ENCODE peak calls at places on chromosomes 12 and 14, in five cellular contexts. One of them, this sample, is unnamed. For H3K4me1, the result is how much of the 10 kb centered on the place peaks cover.

GRCh38 chr12:11877869-11878780 is 192.6 kb upstream of the BCL2L14 start:
- DNase-seq in GM23248: peak
- DNase-seq in neuronal stem cell: no peak
- DNase-seq in breast epithelium: peak
- DNase-seq in small intestine: peak
- DNase-seq in this sample: no peak

GRCh38 chr12:32025906-32026305 is 66.7 kb downstream of the RESF1 start:
- DNase-seq in GM23248: no peak
- DNase-seq in small intestine: peak
- DNase-seq in breast epithelium: no peak
- DNase-seq in neuronal stem cell: no peak
- DNase-seq in this sample: no peak

GRCh38 chr14:76844223-76844622 is 18.0 kb downstream of the LRRC74A start:
- DNase-seq in small intestine: no peak
- DNase-seq in neuronal stem cell: no peak
- DNase-seq in breast epithelium: peak
- DNase-seq in GM23248: peak
- DNase-seq in this sample: peak

GRCh38 chr12:64178122-64178521 is 44.0 kb downstream of the KICS2 start:
- DNase-seq in neuronal stem cell: no peak
- DNase-seq in small intestine: no peak
- DNase-seq in breast epithelium: no peak
- DNase-seq in GM23248: peak
- DNase-seq in this sample: no peak

GRCh38 chr14:53779301-53779700 is 177.3 kb downstream of the BMP4 start:
- DNase-seq in breast epithelium: no peak
- DNase-seq in GM23248: no peak
- DNase-seq in small intestine: no peak
- DNase-seq in neuronal stem cell: no peak
- DNase-seq in this sample: no peak

GRCh38 chr14:54730156-54730961 is 163.4 kb downstream of the SAMD4A start:
- DNase-seq in breast epithelium: no peak
- DNase-seq in neuronal stem cell: no peak
- DNase-seq in small intestine: peak
- DNase-seq in GM23248: peak
- DNase-seq in this sample: no peak

GRCh38 chr14:103692871-103693270 is 22.4 kb downstream of the XRCC3 start:
- DNase-seq in breast epithelium: no peak
- DNase-seq in GM23248: no peak
- DNase-seq in small intestine: no peak
- DNase-seq in neuronal stem cell: no peak
- DNase-seq in this sample: no peak

GRCh38 chr12:93245543-93245942 is 132.2 kb upstream of the NUDT4 start:
- DNase-seq in breast epithelium: no peak
- DNase-seq in neuronal stem cell: no peak
- DNase-seq in GM23248: no peak
- DNase-seq in small intestine: peak
- DNase-seq in this sample: no peak

GRCh38 chr12:71158361-71158882 is 623 bp upstream of the TSPAN8 start:
- DNase-seq in neuronal stem cell: no peak
- DNase-seq in breast epithelium: no peak
- DNase-seq in small intestine: peak
- DNase-seq in GM23248: no peak
- DNase-seq in this sample: no peak

GRCh38 chr12:14048949-14049545 is 67.6 kb upstream of the GRIN2B start:
- DNase-seq in neuronal stem cell: no peak
- DNase-seq in small intestine: no peak
- DNase-seq in GM23248: no peak
- DNase-seq in breast epithelium: no peak
- DNase-seq in this sample: no peak

GRCh38 chr12:115640929-115641328 is 636.6 kb downstream of the MED13L start:
- DNase-seq in neuronal stem cell: no peak
- DNase-seq in small intestine: no peak
- DNase-seq in breast epithelium: no peak
- DNase-seq in GM23248: peak
- DNase-seq in this sample: no peak

GRCh38 chr12:123532021-123532420 is 1.5 kb downstream of the RILPL1 start:
- DNase-seq in neuronal stem cell: no peak
- DNase-seq in GM23248: peak
- DNase-seq in small intestine: no peak
- DNase-seq in breast epithelium: no peak
- DNase-seq in this sample: no peak

GRCh38 chr12:122022393-122023338 is 982 bp downstream of the BCL7A start:
- DNase-seq in neuronal stem cell: no peak
- DNase-seq in small intestine: no peak
- DNase-seq in GM23248: peak
- DNase-seq in breast epithelium: no peak
- DNase-seq in this sample: no peak

GRCh38 chr12:60522684-60523083 is 926.9 kb downstream of the SLC16A7 start:
- DNase-seq in breast epithelium: no peak
- DNase-seq in neuronal stem cell: no peak
- DNase-seq in GM23248: no peak
- DNase-seq in small intestine: no peak
- DNase-seq in this sample: no peak

GRCh38 chr12:59403259-59403932 is 192.4 kb upstream of the SLC16A7 start:
- DNase-seq in small intestine: peak
- DNase-seq in breast epithelium: peak
- DNase-seq in GM23248: peak
- DNase-seq in neuronal stem cell: peak
- DNase-seq in this sample: peak

GRCh38 chr14:28576523-28576922 is 190.1 kb upstream of the FOXG1 start:
- DNase-seq in breast epithelium: no peak
- DNase-seq in small intestine: no peak
- DNase-seq in neuronal stem cell: no peak
- DNase-seq in GM23248: no peak
- DNase-seq in this sample: no peak

GRCh38 chr14:59363545-59364226 is 101.5 kb downstream of the GPR135 start:
- DNase-seq in small intestine: no peak
- DNase-seq in neuronal stem cell: no peak
- DNase-seq in breast epithelium: no peak
- DNase-seq in GM23248: peak
- DNase-seq in this sample: no peak

GRCh38 chr14:59358774-59359173 is 106.4 kb downstream of the GPR135 start:
- DNase-seq in small intestine: peak
- DNase-seq in GM23248: no peak
- DNase-seq in breast epithelium: no peak
- DNase-seq in neuronal stem cell: no peak
- DNase-seq in this sample: no peak

GRCh38 chr14:59362533-59362932 is 102.6 kb downstream of the GPR135 start:
- DNase-seq in neuronal stem cell: no peak
- DNase-seq in breast epithelium: no peak
- DNase-seq in GM23248: peak
- DNase-seq in small intestine: peak
- DNase-seq in this sample: no peak

GRCh38 chr14:59359451-59360124 is 105.6 kb downstream of the GPR135 start:
- DNase-seq in neuronal stem cell: no peak
- DNase-seq in GM23248: peak
- DNase-seq in small intestine: no peak
- DNase-seq in breast epithelium: no peak
- DNase-seq in this sample: no peak

DNA sequence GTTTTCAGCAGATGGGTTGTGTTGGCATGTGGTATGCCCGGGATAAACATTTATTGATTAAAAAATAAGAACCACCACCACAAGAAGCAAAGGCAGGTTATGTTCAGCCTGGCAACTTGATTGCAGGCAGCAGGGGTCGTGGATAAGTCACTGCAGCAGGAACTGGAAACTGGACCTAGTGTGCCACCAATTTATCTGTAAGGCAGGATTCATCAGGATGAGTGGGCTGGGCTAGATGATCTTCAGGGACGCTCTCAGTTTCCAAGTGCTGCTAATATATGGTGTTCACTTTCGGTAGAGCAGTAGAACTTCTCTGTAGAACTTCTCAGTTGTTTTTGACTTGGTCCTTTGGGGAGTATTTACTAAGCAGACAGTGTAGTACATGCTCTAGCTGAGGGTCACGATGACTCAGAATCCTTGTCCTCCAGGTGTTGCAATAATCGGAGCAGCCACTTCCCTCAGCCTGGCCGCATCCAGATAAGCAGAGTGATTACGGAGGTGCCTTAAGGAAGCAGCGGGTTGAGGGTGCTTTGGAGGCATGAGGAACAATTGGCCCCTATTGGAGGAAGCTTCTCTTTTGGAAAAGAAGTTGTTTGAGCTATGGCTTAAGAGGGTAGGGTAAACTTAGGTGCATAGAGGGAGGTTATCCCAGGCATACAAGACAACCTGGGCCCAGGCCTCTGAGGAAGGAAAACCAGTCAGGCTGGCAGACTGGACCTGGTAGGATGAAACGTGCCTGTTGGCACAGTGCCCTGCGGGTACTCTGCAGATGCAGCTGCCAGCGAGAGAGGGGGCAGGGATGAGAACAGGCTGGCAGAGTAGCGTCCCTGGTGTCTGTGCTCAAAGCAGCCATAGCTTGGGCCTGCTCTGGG is 104.0 kb downstream of the GPR135 start:
- DNase-seq in breast epithelium: peak
- DNase-seq in GM23248: peak
- DNase-seq in small intestine: peak
- DNase-seq in neuronal stem cell: no peak
- DNase-seq in this sample: no peak
- H3K4me1 ChIP-seq in breast epithelium: under half
- H3K4me1 ChIP-seq in GM23248: half or more
- H3K4me1 ChIP-seq in small intestine: under half
- H3K4me1 ChIP-seq in neuronal stem cell: under half
- H3K4me1 ChIP-seq in this sample: under half

GRCh38 chr14:65277027-65277426 is 135.5 kb upstream of the FUT8 start:
- DNase-seq in breast epithelium: no peak
- DNase-seq in small intestine: no peak
- DNase-seq in neuronal stem cell: no peak
- DNase-seq in GM23248: peak
- DNase-seq in this sample: no peak
- H3K27ac ChIP-seq in breast epithelium: no peak
- H3K27ac ChIP-seq in small intestine: no peak
- H3K27ac ChIP-seq in neuronal stem cell: peak
- H3K27ac ChIP-seq in GM23248: peak
- H3K27ac ChIP-seq in this sample: no peak

DNA sequence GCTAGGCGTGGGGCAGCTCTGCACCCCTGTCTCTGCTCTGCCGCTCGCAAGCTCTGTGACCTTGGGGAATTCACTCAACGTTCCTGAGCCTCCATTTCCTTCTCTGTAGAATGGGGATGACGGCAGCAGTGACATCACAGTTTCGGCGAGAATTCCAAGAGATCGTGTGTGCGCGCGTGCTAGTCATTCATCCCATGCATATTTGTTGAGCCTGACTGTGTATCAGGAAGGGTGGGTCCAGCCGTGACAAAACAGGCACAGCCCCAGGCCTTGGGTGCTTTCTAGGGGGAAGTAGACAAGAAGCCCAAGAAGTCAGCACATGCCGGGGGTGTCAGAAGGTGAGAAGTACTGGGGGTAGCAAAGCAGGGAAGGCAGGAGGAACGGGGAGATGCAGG is 145.6 kb upstream of the NCOR2 start:
- DNase-seq in GM23248: no peak
- DNase-seq in neuronal stem cell: no peak
- DNase-seq in small intestine: no peak
- DNase-seq in breast epithelium: no peak
- DNase-seq in this sample: peak
- H3K4me1 ChIP-seq in GM23248: under half
- H3K4me1 ChIP-seq in neuronal stem cell: under half
- H3K4me1 ChIP-seq in small intestine: under half
- H3K4me1 ChIP-seq in breast epithelium: under half
- H3K4me1 ChIP-seq in this sample: under half

DNA sequence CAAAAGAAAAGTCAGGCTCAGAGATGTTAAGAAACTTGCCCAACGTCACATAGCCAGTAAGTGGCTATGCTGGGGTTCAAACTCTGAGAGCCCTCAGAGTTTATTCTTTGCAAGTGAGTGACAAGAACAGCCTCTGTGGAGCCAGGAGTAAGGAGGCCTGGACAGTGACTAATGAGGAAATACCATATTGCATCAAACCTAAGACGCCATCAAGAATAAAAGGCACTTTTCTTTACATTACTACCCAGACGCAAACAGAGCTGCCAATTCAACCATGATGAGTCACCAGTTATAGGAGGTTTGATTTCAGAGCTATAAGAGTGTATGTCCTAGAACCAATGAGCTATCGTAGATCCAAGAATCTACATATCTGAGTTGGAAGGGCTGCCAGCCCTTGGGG is 9.4 kb downstream of the TNFRSF1A start:
- DNase-seq in GM23248: peak
- DNase-seq in breast epithelium: no peak
- DNase-seq in neuronal stem cell: no peak
- DNase-seq in small intestine: peak
- DNase-seq in this sample: no peak
- H3K27ac ChIP-seq in GM23248: peak
- H3K27ac ChIP-seq in breast epithelium: peak
- H3K27ac ChIP-seq in neuronal stem cell: no peak
- H3K27ac ChIP-seq in small intestine: peak
- H3K27ac ChIP-seq in this sample: peak

GRCh38 chr14:71166434-71166833 is 259.2 kb downstream of the PCNX1 start:
- DNase-seq in neuronal stem cell: no peak
- DNase-seq in GM23248: peak
- DNase-seq in small intestine: peak
- DNase-seq in breast epithelium: peak
- DNase-seq in this sample: no peak

GRCh38 chr14:71169028-71169427 is 261.8 kb downstream of the PCNX1 start:
- DNase-seq in neuronal stem cell: no peak
- DNase-seq in breast epithelium: no peak
- DNase-seq in small intestine: no peak
- DNase-seq in GM23248: peak
- DNase-seq in this sample: no peak

GRCh38 chr14:71165650-71166049 is 258.4 kb downstream of the PCNX1 start:
- DNase-seq in neuronal stem cell: no peak
- DNase-seq in breast epithelium: no peak
- DNase-seq in GM23248: no peak
- DNase-seq in small intestine: no peak
- DNase-seq in this sample: no peak

GRCh38 chr14:71169861-71170260 is 262.6 kb downstream of the PCNX1 start:
- DNase-seq in neuronal stem cell: no peak
- DNase-seq in GM23248: no peak
- DNase-seq in small intestine: no peak
- DNase-seq in breast epithelium: no peak
- DNase-seq in this sample: no peak

DNA sequence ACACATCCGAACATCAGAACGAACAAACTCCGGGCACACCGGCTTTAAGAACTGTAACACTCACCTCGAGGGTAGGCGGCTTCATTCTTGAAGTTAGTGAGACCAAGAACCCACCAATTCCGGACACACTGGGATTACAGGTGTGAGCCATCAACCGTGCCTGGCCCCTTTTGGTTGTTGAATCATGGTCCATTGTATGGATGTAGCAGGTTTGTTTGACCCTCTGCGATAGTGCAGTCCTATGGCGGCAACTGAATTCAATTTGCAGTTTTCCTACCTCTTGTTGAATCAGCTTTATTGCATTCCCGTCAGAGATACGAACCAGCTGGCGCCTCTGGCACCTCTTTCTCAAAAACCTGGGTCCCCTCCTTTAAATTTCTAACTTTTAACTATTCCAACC is 261.3 kb downstream of the PCNX1 start:
- DNase-seq in neuronal stem cell: no peak
- DNase-seq in GM23248: no peak
- DNase-seq in small intestine: no peak
- DNase-seq in breast epithelium: no peak
- DNase-seq in this sample: no peak
- H3K4me1 ChIP-seq in neuronal stem cell: under half
- H3K4me1 ChIP-seq in GM23248: under half
- H3K4me1 ChIP-seq in small intestine: under half
- H3K4me1 ChIP-seq in breast epithelium: under half
- H3K4me1 ChIP-seq in this sample: under half

This sample was measured in ascending aorta.